ENCODE peak calls at places on chromosomes 16 and 17, in eight cellular contexts. Q is COR-L47, Z is GM03348, O is colonic mucosa, R is Kasumi-1, F is glutamatergic neuron, N is H9, D is NCI-H1436. B is an unnamed sample.

GRCh38 chr17:27569257-27569722 is 61.7 kb upstream of the LGALS9 start:
- DNase-seq in Q (peak; percentile 5), Z (peak; percentile 48), O (no peak), R (peak; percentile 18), F (peak; percentile 45), N (peak; percentile 94), D (no peak), B (peak; percentile 64)

GRCh38 chr17:10352866-10353265 is 19.9 kb downstream of the MYH13 start:
- DNase-seq in Q (no peak), Z (no peak), O (no peak), R (no peak), F (no peak), N (no peak), D (no peak), B (no peak)

GRCh38 chr16:85294810-85295508 is 182.7 kb upstream of the CIBAR2 start:
- DNase-seq in Q (no peak), Z (no peak), O (no peak), R (no peak), F (no peak), N (no peak), D (no peak), B (no peak)

GRCh38 chr16:11755022-11755760 is 12.5 kb upstream of the TXNDC11 start:
- DNase-seq in Q (no peak), Z (no peak), O (no peak), R (no peak), F (no peak), N (no peak), D (no peak), B (no peak)

GRCh38 chr16:86072328-86073102 is 173.6 kb downstream of the IRF8 start:
- DNase-seq in Q (no peak), Z (peak; percentile 89), O (peak; percentile 64), R (peak; percentile 60), F (peak; percentile 80), N (peak; percentile 64), D (peak; percentile 1), B (peak; percentile 72)

GRCh38 chr17:33385133-33385532 is 92.0 kb upstream of the ASIC2 start:
- DNase-seq in Q (no peak), Z (no peak), O (no peak), R (no peak), F (no peak), N (no peak), D (no peak), B (no peak)

GRCh38 chr16:78396046-78396445 is 296.6 kb downstream of the WWOX start:
- DNase-seq in Q (no peak), Z (no peak), O (no peak), R (peak; percentile 12), F (no peak), N (no peak), D (no peak), B (peak; percentile 4)

GRCh38 chr17:53633856-53634255 is 188.9 kb upstream of the KIF2B start:
- DNase-seq in Q (no peak), Z (no peak), O (no peak), R (no peak), F (no peak), N (no peak), D (no peak), B (no peak)

GRCh38 chr16:62036101-62036806 is at the start of gene CDH8:
- DNase-seq in Q (peak; percentile 60), Z (peak; percentile 51), O (no peak), R (no peak), F (peak; percentile 64), N (peak; percentile 85), D (peak; percentile 44), B (peak; percentile 22)

GRCh38 chr17:15900871-15901270 is 44.1 kb upstream of the ADORA2B start:
- DNase-seq in Q (no peak), Z (no peak), O (no peak), R (no peak), F (no peak), N (no peak), D (peak; percentile 56), B (no peak)

GRCh38 chr17:75845058-75845711 is 981 bp upstream of the UNC13D start:
- DNase-seq in Q (peak; percentile 9), Z (peak; percentile 85), O (peak; percentile 90), R (peak; percentile 98), F (peak; percentile 84), N (peak; percentile 96), D (peak; percentile 53), B (peak; percentile 93)

GRCh38 chr16:22641030-22641671 is 130.5 kb downstream of the NPIPB5 start:
- DNase-seq in Q (no peak), Z (peak; percentile 57), O (no peak), R (peak; percentile 34), F (no peak), N (peak; percentile 60), D (no peak), B (no peak)

GRCh38 chr17:79628861-79629547 is 18.2 kb upstream of the RBFOX3 start:
- DNase-seq in Q (no peak), Z (no peak), O (no peak), R (no peak), F (no peak), N (peak; percentile 24), D (no peak), B (peak; percentile 12)

GRCh38 chr16:67001159-67001486 is 12.7 kb downstream of the CES4A start:
- DNase-seq in Q (no peak), Z (no peak), O (no peak), R (no peak), F (no peak), N (no peak), D (no peak), B (no peak)

GRCh38 chr16:20897253-20897896 is 2.8 kb downstream of the DCUN1D3 start:
- DNase-seq in Q (no peak), Z (peak; percentile 40), O (no peak), R (no peak), F (no peak), N (no peak), D (no peak), B (no peak)

GRCh38 chr16:68492151-68492500 is 43.8 kb upstream of the SMPD3 start:
- DNase-seq in Q (no peak), Z (no peak), O (no peak), R (no peak), F (no peak), N (no peak), D (no peak), B (no peak)

GRCh38 chr16:87243383-87243964 is 73.7 kb downstream of the C16orf95 start:
- DNase-seq in Q (no peak), Z (no peak), O (no peak), R (no peak), F (no peak), N (no peak), D (no peak), B (no peak)

GRCh38 chr17:28950017-28950751 is 1.1 kb downstream of the PHF12 start:
- DNase-seq in Q (peak; percentile 58), Z (peak; percentile 45), O (peak; percentile 69), R (peak; percentile 61), F (peak; percentile 65), N (peak; percentile 80), D (peak; percentile 36), B (peak; percentile 59)

GRCh38 chr17:34377078-34377823 is 14.2 kb upstream of the CCL1 start:
- DNase-seq in Q (no peak), Z (no peak), O (no peak), R (no peak), F (no peak), N (peak; percentile 5), D (no peak), B (no peak)

GRCh38 chr17:50192116-50192872 is 9.1 kb downstream of the COL1A1 start:
- DNase-seq in Q (no peak), Z (no peak), O (no peak), R (no peak), F (no peak), N (no peak), D (no peak), B (no peak)

GRCh38 chr16:83269541-83269940 is 538.2 kb upstream of the HSBP1 start:
- DNase-seq in Q (no peak), Z (no peak), O (no peak), R (no peak), F (no peak), N (no peak), D (no peak), B (no peak)

GRCh38 chr16:72051818-72052217 is 2.5 kb upstream of the HP start:
- DNase-seq in Q (no peak), Z (no peak), O (no peak), R (peak; percentile 31), F (no peak), N (no peak), D (no peak), B (no peak)

GRCh38 chr16:711548-712320 is 3.2 kb upstream of the METRN start:
- DNase-seq in Q (peak; percentile 54), Z (peak; percentile 93), O (peak; percentile 79), R (no peak), F (peak; percentile 93), N (peak; percentile 85), D (peak; percentile 48), B (peak; percentile 93)

GRCh38 chr17:73519621-73520368 is 124.5 kb downstream of the SDK2 start:
- DNase-seq in Q (no peak), Z (no peak), O (no peak), R (no peak), F (no peak), N (no peak), D (no peak), B (no peak)

GRCh38 chr16:71734511-71734910 is 10.0 kb upstream of the PHLPP2 start:
- DNase-seq in Q (no peak), Z (no peak), O (no peak), R (no peak), F (no peak), N (no peak), D (no peak), B (no peak)

GRCh38 chr16:57273359-57273758 is 11.1 kb downstream of the PLLP start:
- DNase-seq in Q (no peak), Z (no peak), O (no peak), R (no peak), F (no peak), N (no peak), D (no peak), B (peak; percentile 87)

GRCh38 chr16:84874004-84874435 is 54.2 kb downstream of the CRISPLD2 start:
- DNase-seq in Q (no peak), Z (no peak), O (no peak), R (no peak), F (no peak), N (no peak), D (no peak), B (peak; percentile 57)

GRCh38 chr16:8872967-8873865 is 4.4 kb upstream of the CARHSP1 start:
- DNase-seq in Q (no peak), Z (no peak), O (no peak), R (no peak), F (no peak), N (no peak), D (no peak), B (no peak)

GRCh38 chr17:44804301-44805061 is 25.6 kb downstream of the GJC1 start:
- DNase-seq in Q (no peak), Z (no peak), O (no peak), R (no peak), F (no peak), N (no peak), D (no peak), B (no peak)

GRCh38 chr16:69260019-69260418 is 51.1 kb upstream of the VPS4A start:
- DNase-seq in Q (no peak), Z (no peak), O (no peak), R (no peak), F (no peak), N (peak; percentile 29), D (no peak), B (no peak)

GRCh38 chr17:15308758-15309157 is 32.6 kb downstream of the TEKT3 start:
- DNase-seq in Q (no peak), Z (no peak), O (no peak), R (no peak), F (no peak), N (no peak), D (no peak), B (no peak)

GRCh38 chr16:24701521-24701951 is 27.9 kb upstream of the TNRC6A start:
- DNase-seq in Q (no peak), Z (no peak), O (no peak), R (no peak), F (no peak), N (no peak), D (no peak), B (no peak)

GRCh38 chr17:16491131-16491702 is 776 bp downstream of the LRRC75A start:
- DNase-seq in Q (no peak), Z (no peak), O (peak; percentile 50), R (no peak), F (peak; percentile 77), N (peak; percentile 64), D (peak; percentile 55), B (peak; percentile 54)

GRCh38 chr16:76639685-76640289 is 362.6 kb downstream of the CNTNAP4 start:
- DNase-seq in Q (no peak), Z (no peak), O (peak; percentile 23), R (peak; percentile 17), F (peak; percentile 32), N (peak; percentile 71), D (no peak), B (peak; percentile 13)